ENCODE peak calls at places on chromosomes 2 and 18, in four cellular contexts. S is dorsolateral prefrontal cortex, M is colonic mucosa, Q is AG09309. C is an unnamed sample.

GRCh38 chr2:81196933-81197628 is 892.5 kb upstream of the LRRTM1 start:
- DNase-seq in Q (no peak), S (no peak), M (no peak), C (no peak)

GRCh38 chr2:196293751-196294486 is 122.5 kb upstream of the STK17B start:
- DNase-seq in S (no peak), M (no peak), Q (peak), C (peak)

GRCh38 chr18:36035253-36035652 is 32.1 kb downstream of the RPRD1A start:
- DNase-seq in Q (no peak), S (no peak), M (no peak), C (no peak)

GRCh38 chr2:109481599-109481998 is 132.2 kb downstream of the SEPTIN10 start:
- DNase-seq in M (no peak), Q (no peak), S (no peak), C (no peak)

GRCh38 chr2:104758199-104758620 is 95.7 kb upstream of the POU3F3 start:
- DNase-seq in Q (no peak), M (no peak), S (no peak), C (no peak)

GRCh38 chr2:48050711-48051110 is 144.4 kb upstream of the FBXO11 start:
- DNase-seq in M (no peak), Q (no peak), S (no peak), C (no peak)

GRCh38 chr2:189171956-189172609 is 7.5 kb downstream of the COL5A2 start:
- DNase-seq in S (no peak), M (no peak), Q (no peak), C (no peak)

GRCh38 chr2:28568533-28568932 is 72.7 kb downstream of the PLB1 start:
- DNase-seq in S (no peak), M (no peak), Q (no peak), C (no peak)

GRCh38 chr18:2180586-2180985 is 390.7 kb downstream of the METTL4 start:
- DNase-seq in M (no peak), Q (no peak), S (no peak), C (no peak)

GRCh38 chr2:190533968-190534309 is 583 bp downstream of the NEMP2 start:
- DNase-seq in M (peak), Q (no peak), S (no peak), C (no peak)

GRCh38 chr2:46010925-46011490 is 286.2 kb upstream of the EPAS1 start:
- DNase-seq in S (no peak), Q (no peak), M (no peak), C (no peak)

GRCh38 chr18:54023471-54023870 is 201.0 kb downstream of the MBD2 start:
- DNase-seq in Q (no peak), M (no peak), S (no peak), C (peak)

GRCh38 chr2:105409717-105410116 is 10.9 kb upstream of the FHL2 start:
- DNase-seq in Q (peak), S (peak), M (no peak), C (no peak)

GRCh38 chr2:28356095-28356911 is 36.4 kb upstream of the FOSL2 start:
- DNase-seq in Q (peak), M (peak), S (peak), C (no peak)

GRCh38 chr2:26645792-26646191 is 4.6 kb upstream of the CIB4 start:
- DNase-seq in S (no peak), M (no peak), Q (no peak), C (no peak)

GRCh38 chr2:85245891-85246290 is 81.9 kb downstream of the TGOLN2 start:
- DNase-seq in Q (no peak), S (no peak), M (no peak), C (no peak)

GRCh38 chr2:156118753-156119416 is 213.6 kb downstream of the NR4A2 start:
- DNase-seq in M (no peak), S (no peak), Q (no peak), C (no peak)

GRCh38 chr18:62769216-62769615 is 53.9 kb downstream of the PHLPP1 start:
- DNase-seq in S (no peak), M (no peak), Q (no peak), C (no peak)

GRCh38 chr2:62038980-62039771 is 133.7 kb downstream of the COMMD1 start:
- DNase-seq in S (no peak), M (no peak), Q (peak), C (peak)

GRCh38 chr2:33763671-33764310 is 164.7 kb upstream of the FAM98A start:
- DNase-seq in M (no peak), Q (no peak), S (no peak), C (no peak)

GRCh38 chr2:147989809-147990403 is 30.6 kb downstream of the ORC4 start:
- DNase-seq in S (no peak), Q (peak), M (no peak), C (peak)

GRCh38 chr2:10780491-10780820 is 32.1 kb downstream of the PDIA6 start:
- DNase-seq in Q (no peak), M (no peak), S (no peak), C (no peak)

GRCh38 chr2:48343571-48344440 is 186.1 kb upstream of the STON1 start:
- DNase-seq in Q (peak), S (no peak), M (no peak), C (peak)

GRCh38 chr18:41075212-41075611 is 879.8 kb upstream of the PIK3C3 start:
- DNase-seq in M (no peak), S (no peak), Q (no peak), C (peak)

GRCh38 chr18:44885507-44885906 is 204.8 kb downstream of the SETBP1 start:
- DNase-seq in M (no peak), S (no peak), Q (no peak), C (no peak)